ENCODE peak calls at places on chromosomes 2 and 18, in seven cellular contexts. Q is uterus, A is adrenal gland, M is upper lobe of left lung, S is upper lobe of right lung, O is OCI-LY7, D is prostate gland. V is an unnamed sample.

GRCh38 chr2:158456309-158457066 is at the start of the genes CCDC148 and PKP4:
- DNase-seq in S (peak; percentile 93), O (peak; percentile 92), M (peak; percentile 96), D (peak; percentile 94), A (peak; percentile 88), Q (peak; percentile 87), V (peak; percentile 92)

GRCh38 chr2:68449395-68449678 is 17.8 kb downstream of the FBXO48 start:
- DNase-seq in O (no peak), S (no peak), Q (no peak), A (peak; percentile 40), D (no peak), M (no peak), V (no peak)

GRCh38 chr2:186716899-186717811 is 23.3 kb downstream of the FAM171B start:
- DNase-seq in S (no peak), Q (no peak), M (no peak), O (no peak), A (no peak), D (no peak), V (no peak)

GRCh38 chr2:68463287-68463877 is 3.7 kb downstream of the FBXO48 start:
- DNase-seq in Q (no peak), S (no peak), O (peak; percentile 73), A (no peak), M (no peak), D (no peak), V (no peak)

GRCh38 chr2:135791418-135792190 is 45.4 kb downstream of the LCT start:
- DNase-seq in A (no peak), D (no peak), O (no peak), Q (no peak), S (no peak), M (no peak), V (no peak)

GRCh38 chr18:73201940-73202339 is 334.2 kb upstream of the NETO1 start:
- DNase-seq in D (no peak), S (no peak), A (no peak), M (no peak), Q (no peak), O (no peak), V (no peak)

GRCh38 chr2:126940331-126940730 is 41.6 kb downstream of the TEX51 start:
- DNase-seq in D (no peak), O (no peak), Q (no peak), A (no peak), M (no peak), S (no peak), V (no peak)

GRCh38 chr18:22465859-22466602 is 48.3 kb upstream of the CTAGE1 start:
- DNase-seq in A (peak; percentile 74), M (no peak), Q (peak; percentile 61), S (no peak), D (peak; percentile 34), O (no peak), V (no peak)

GRCh38 chr18:8882632-8883408 is 177.5 kb downstream of the MTCL1 start:
- DNase-seq in O (peak; percentile 80), S (no peak), D (no peak), Q (no peak), M (peak; percentile 26), A (no peak), V (no peak)

GRCh38 chr2:220147186-220147585 is 519.8 kb downstream of the SLC4A3 start:
- DNase-seq in A (no peak), M (no peak), Q (no peak), D (no peak), O (no peak), S (no peak), V (no peak)

GRCh38 chr2:84924173-84925106 is 19.0 kb downstream of the TMSB10 start:
- DNase-seq in A (no peak), O (peak; percentile 82), M (no peak), S (no peak), Q (no peak), D (no peak), V (no peak)

GRCh38 chr2:224408676-224409075 is 6.8 kb upstream of the FAM124B start:
- DNase-seq in S (no peak), O (no peak), M (no peak), Q (no peak), A (no peak), D (no peak), V (no peak)

GRCh38 chr2:24512836-24513235 is 21.8 kb downstream of the NCOA1 start:
- DNase-seq in O (no peak), Q (no peak), S (no peak), D (no peak), A (no peak), M (no peak), V (no peak)

GRCh38 chr2:224360801-224361251 is 41.1 kb downstream of the FAM124B start:
- DNase-seq in Q (no peak), D (no peak), O (no peak), M (no peak), S (no peak), A (no peak), V (no peak)

GRCh38 chr18:23870963-23871362 is 143.6 kb upstream of the TTC39C start:
- DNase-seq in S (no peak), Q (no peak), D (no peak), A (no peak), O (no peak), M (no peak), V (no peak)

GRCh38 chr2:41791523-41791922 is 256.3 kb upstream of the PKDCC start:
- DNase-seq in O (peak; percentile 24), A (peak; percentile 53), Q (no peak), S (no peak), M (no peak), D (no peak), V (no peak)

GRCh38 chr2:148888003-148888501 is 13.0 kb downstream of the KIF5C start:
- DNase-seq in S (no peak), O (no peak), Q (no peak), A (peak; percentile 22), D (no peak), M (peak; percentile 79), V (no peak)

GRCh38 chr2:200687938-200688920 is 102.4 kb downstream of the AOX1 start:
- DNase-seq in Q (no peak), S (no peak), M (no peak), O (no peak), A (no peak), D (no peak), V (no peak)

GRCh38 chr2:200694071-200694470 is 108.3 kb downstream of the AOX1 start:
- DNase-seq in S (no peak), A (no peak), M (no peak), D (no peak), Q (no peak), O (no peak), V (no peak)

GRCh38 chr2:200689115-200689514 is 103.3 kb downstream of the AOX1 start:
- DNase-seq in A (no peak), S (no peak), Q (no peak), D (no peak), O (no peak), M (no peak), V (no peak)
- TF ChIP-seq CTCF in A (no peak), S (no peak), Q (no peak), D (no peak), O (no peak), M (no peak), V (no peak)

GRCh38 chr18:58262581-58262980 is 218.6 kb downstream of the NEDD4L start:
- DNase-seq in A (no peak), D (no peak), O (no peak), S (no peak), M (no peak), Q (no peak), V (no peak)

GRCh38 chr18:58266291-58266690 is 222.3 kb downstream of the NEDD4L start:
- DNase-seq in D (no peak), Q (no peak), A (no peak), M (no peak), O (no peak), S (no peak), V (no peak)

GRCh38 chr18:58264846-58265245 is 220.8 kb downstream of the NEDD4L start:
- DNase-seq in A (no peak), M (no peak), Q (no peak), D (no peak), S (no peak), O (no peak), V (no peak)

GRCh38 chr18:58263055-58263732 is 219.2 kb downstream of the NEDD4L start:
- DNase-seq in D (peak; percentile 63), O (no peak), S (no peak), A (no peak), Q (no peak), M (no peak), V (no peak)

DNA sequence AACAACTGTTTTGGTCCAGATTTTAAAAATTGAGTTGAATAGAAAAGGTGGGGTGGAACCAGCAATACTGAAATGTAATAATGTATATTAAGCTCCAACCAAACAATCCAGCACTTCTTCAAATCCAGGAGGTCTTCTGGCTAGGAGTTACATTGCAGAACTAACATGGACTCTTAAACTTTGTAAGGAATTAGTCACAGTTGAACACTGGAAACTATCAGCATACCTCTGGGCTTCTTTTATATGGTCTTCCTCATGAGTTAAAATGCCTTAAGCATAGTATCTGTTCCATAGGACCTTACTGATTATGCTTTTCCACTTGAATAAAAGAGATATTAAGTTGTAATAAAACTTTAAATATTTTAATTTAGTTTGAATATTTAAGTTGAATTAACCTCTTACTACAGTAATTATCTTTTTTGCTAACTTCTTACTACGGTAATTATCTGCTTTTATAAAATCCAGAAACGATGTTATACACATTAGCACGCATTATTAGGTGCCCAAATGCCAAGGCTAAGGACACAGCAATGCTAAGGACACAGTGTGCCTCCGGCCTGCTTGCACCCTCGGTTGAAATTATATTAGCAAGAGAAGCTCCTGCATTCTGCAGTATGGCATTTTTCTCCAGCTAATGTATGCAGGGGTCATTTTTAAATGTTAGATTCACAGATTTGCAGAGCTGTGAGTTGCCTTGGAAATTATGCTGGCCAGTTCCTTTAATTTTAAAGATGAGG is 219.9 kb downstream of the NEDD4L start:
- DNase-seq in Q (no peak), S (no peak), D (no peak), M (no peak), O (no peak), A (no peak), V (no peak)
- H3K4me1 ChIP-seq in Q (no peaks in the 10 kb centered on the region), S (peaks cover 22% of the 10 kb centered on the region), D (peaks cover 9% of the 10 kb centered on the region), M (peaks cover 37% of the 10 kb centered on the region), O (no peaks in the 10 kb centered on the region), A (no peaks in the 10 kb centered on the region), V (peaks cover 84% of the 10 kb centered on the region)

GRCh38 chr2:26706616-26707473 is 14.3 kb downstream of the KCNK3 start:
- DNase-seq in A (peak; percentile 84), S (no peak), M (peak; percentile 58), O (no peak), D (no peak), Q (no peak), V (no peak)
- H3K27ac ChIP-seq in A (peak overlapping the region; percentile 79), S (peak overlapping the region; percentile 51), M (peak overlapping the region; percentile 49), O (no peak overlapping the region), D (no peak overlapping the region), Q (no peak overlapping the region), V (no peak overlapping the region)

GRCh38 chr2:238171575-238172187 is 12.9 kb downstream of the ERFE start:
- DNase-seq in A (no peak), D (no peak), S (peak; percentile 8), Q (no peak), M (no peak), O (no peak), V (no peak)

GRCh38 chr2:238174701-238175100 is 15.9 kb downstream of the ERFE start:
- DNase-seq in D (no peak), S (no peak), Q (no peak), O (no peak), A (no peak), M (no peak), V (no peak)

GRCh38 chr2:238174291-238174690 is 15.5 kb downstream of the ERFE start:
- DNase-seq in D (no peak), A (no peak), M (no peak), Q (no peak), S (no peak), O (no peak), V (no peak)

GRCh38 chr2:238172439-238172838 is 13.7 kb downstream of the ERFE start:
- DNase-seq in M (no peak), D (no peak), Q (no peak), A (no peak), O (no peak), S (peak; percentile 40), V (no peak)

GRCh38 chr2:238173692-238174091 is 14.9 kb downstream of the ERFE start:
- DNase-seq in O (peak; percentile 18), D (no peak), M (no peak), Q (no peak), S (no peak), A (no peak), V (no peak)
- TF ChIP-seq CTCF in O (peak; percentile 63), D (no peak), M (no peak), Q (no peak), S (peak; percentile 9), A (no peak), V (no peak)

V was measured in RWPE2.